ENCODE peak calls at places on chromosomes 6 and 20, in six cellular contexts. B, R, C, I, V and G are unnamed samples.

GRCh38 chr6:108799791-108800190 is 48.4 kb upstream of the ARMC2 start:
- DNase-seq in V (no peak), I (no peak), R (no peak), B (no peak), C (no peak), G (no peak)

GRCh38 chr20:63738687-63739128 is 868 bp upstream of the SLC2A4RG start:
- DNase-seq in C (no peak), V (no peak), B (no peak), I (no peak), R (no peak), G (peak)

GRCh38 chr6:34064675-34065074 is 81.2 kb downstream of the GRM4 start:
- DNase-seq in C (no peak), V (no peak), B (no peak), R (no peak), I (no peak), G (no peak)

GRCh38 chr20:42749548-42749947 is 440.2 kb downstream of the PTPRT start:
- DNase-seq in B (no peak), C (no peak), R (no peak), V (no peak), I (no peak), G (no peak)

GRCh38 chr6:291697-292505 is at the start of gene DUSP22:
- DNase-seq in V (peak), B (peak), R (peak), C (peak), I (peak), G (peak)

GRCh38 chr6:4632411-4632810 is 143.8 kb upstream of the CDYL start:
- DNase-seq in C (no peak), R (no peak), B (no peak), V (no peak), I (no peak), G (no peak)

GRCh38 chr6:21447987-21448386 is 145.6 kb upstream of the SOX4 start:
- DNase-seq in B (no peak), V (no peak), R (no peak), I (no peak), C (no peak), G (no peak)

GRCh38 chr6:35919827-35920751 is 809 bp downstream of the SRPK1 start:
- DNase-seq in R (peak), B (peak), V (peak), C (peak), I (peak), G (peak)

GRCh38 chr6:158322724-158323560 is 10.7 kb downstream of the TULP4 start:
- DNase-seq in C (no peak), I (no peak), V (no peak), R (no peak), B (no peak), G (no peak)

GRCh38 chr6:38310061-38310460 is 329.7 kb downstream of the BTBD9 start:
- DNase-seq in C (no peak), V (no peak), B (no peak), I (no peak), R (no peak), G (no peak)

GRCh38 chr6:166955121-166955864 is 1.1 kb downstream of the RNASET2 start:
- DNase-seq in B (no peak), C (no peak), V (no peak), R (peak), I (no peak), G (no peak)

GRCh38 chr6:33677689-33678088 is 33.8 kb downstream of the UQCC2 start:
- DNase-seq in B (no peak), C (no peak), I (no peak), R (no peak), V (no peak), G (no peak)

GRCh38 chr6:95203153-95203754 is 374.1 kb upstream of the MANEA start:
- DNase-seq in V (no peak), B (no peak), C (peak), R (no peak), I (no peak), G (no peak)

GRCh38 chr6:80223743-80224212 is 117.3 kb downstream of the BCKDHB start:
- DNase-seq in C (peak), V (no peak), R (no peak), B (no peak), I (no peak), G (no peak)

GRCh38 chr6:37711331-37711924 is 13.7 kb upstream of the MDGA1 start:
- DNase-seq in R (no peak), C (no peak), B (no peak), V (no peak), I (no peak), G (no peak)

GRCh38 chr6:168711666-168712300 is 270.8 kb downstream of the SMOC2 start:
- DNase-seq in R (no peak), I (no peak), C (no peak), V (no peak), B (no peak), G (no peak)

GRCh38 chr6:155245871-155246270 is 17.9 kb upstream of the CLDN20 start:
- DNase-seq in B (no peak), V (no peak), I (no peak), R (no peak), C (no peak), G (no peak)

GRCh38 chr6:37653933-37654565 is 43.6 kb downstream of the MDGA1 start:
- DNase-seq in I (no peak), C (peak), V (no peak), B (peak), R (no peak), G (no peak)

GRCh38 chr6:37535701-37536461 is 36.2 kb upstream of the CCDC167 start:
- DNase-seq in C (peak), B (no peak), I (peak), R (no peak), V (no peak), G (no peak)

GRCh38 chr6:18209539-18210197 is 54.4 kb downstream of the KDM1B start:
- DNase-seq in B (no peak), I (no peak), C (no peak), R (no peak), V (no peak), G (no peak)

GRCh38 chr20:64142546-64142945 is 21.7 kb upstream of the MYT1 start:
- DNase-seq in B (no peak), C (no peak), R (no peak), V (no peak), I (no peak), G (peak)

GRCh38 chr6:104705095-104705707 is 154.5 kb downstream of the HACE1 start:
- DNase-seq in I (no peak), R (peak), V (no peak), C (peak), B (peak), G (no peak)

GRCh38 chr6:27650620-27651370 is 177.9 kb upstream of the ZNF184 start:
- DNase-seq in I (peak), V (no peak), C (peak), B (no peak), R (no peak), G (no peak)

GRCh38 chr6:117547688-117548621 is 54.4 kb downstream of the GOPC start:
- DNase-seq in C (no peak), R (peak), V (peak), B (peak), I (no peak), G (peak)

GRCh38 chr6:75266716-75267291 is 17.8 kb downstream of the TMEM30A start:
- DNase-seq in I (no peak), C (peak), B (no peak), R (no peak), V (no peak), G (no peak)

GRCh38 chr6:139470971-139471370 is 96.5 kb upstream of the CITED2 start:
- DNase-seq in V (no peak), I (no peak), R (no peak), C (no peak), B (no peak), G (no peak)

GRCh38 chr6:51613558-51613957 is 473.9 kb downstream of the PKHD1 start:
- DNase-seq in B (no peak), V (no peak), I (no peak), R (no peak), C (no peak), G (no peak)

GRCh38 chr6:154122195-154122925 is 83.3 kb downstream of the OPRM1 start:
- DNase-seq in R (no peak), C (no peak), I (no peak), V (no peak), B (no peak), G (no peak)

GRCh38 chr6:169386431-169387057 is 132.9 kb upstream of the THBS2 start:
- DNase-seq in V (no peak), C (no peak), R (no peak), B (no peak), I (no peak), G (no peak)

GRCh38 chr6:110053395-110054240 is 75.5 kb downstream of the GPR6 start:
- DNase-seq in I (no peak), B (no peak), C (peak), V (no peak), R (no peak), G (no peak)